ENCODE peak calls at places on chromosome 22, in four cellular contexts. One of them, this sample, is unnamed.

GRCh38 chr22:22110548-22111266 is 128.1 kb upstream of the TOP3B start:
- DNase-seq in GM23338: peak
- DNase-seq in GM23248: peak
- DNase-seq in HCT116: peak
- DNase-seq in this sample: peak

GRCh38 chr22:47192106-47192650 is 429.7 kb downstream of the TBC1D22A start:
- DNase-seq in GM23338: no peak
- DNase-seq in GM23248: no peak
- DNase-seq in HCT116: no peak
- DNase-seq in this sample: no peak

GRCh38 chr22:22616636-22617035 is 27.8 kb upstream of the GGTLC2 start:
- DNase-seq in GM23338: no peak
- DNase-seq in GM23248: no peak
- DNase-seq in HCT116: no peak
- DNase-seq in this sample: peak

GRCh38 chr22:47114813-47115517 is 352.5 kb downstream of the TBC1D22A start:
- DNase-seq in GM23338: no peak
- DNase-seq in GM23248: no peak
- DNase-seq in HCT116: no peak
- DNase-seq in this sample: no peak

GRCh38 chr22:44907765-44908737 is 101.8 kb downstream of the PHF21B start:
- DNase-seq in GM23338: no peak
- DNase-seq in GM23248: no peak
- DNase-seq in HCT116: no peak
- DNase-seq in this sample: no peak

GRCh38 chr22:49765951-49766350 is 61.7 kb downstream of the BRD1 start:
- DNase-seq in GM23338: no peak
- DNase-seq in GM23248: no peak
- DNase-seq in HCT116: no peak
- DNase-seq in this sample: no peak

GRCh38 chr22:29346659-29347058 is 31.2 kb upstream of the RASL10A start:
- DNase-seq in GM23338: no peak
- DNase-seq in GM23248: no peak
- DNase-seq in HCT116: no peak
- DNase-seq in this sample: no peak

GRCh38 chr22:50016308-50016987 is 3.9 kb upstream of the IL17REL start:
- DNase-seq in GM23338: no peak
- DNase-seq in GM23248: no peak
- DNase-seq in HCT116: no peak
- DNase-seq in this sample: no peak

GRCh38 chr22:50173221-50173982 is 2.9 kb downstream of the PANX2 start:
- DNase-seq in GM23338: no peak
- DNase-seq in GM23248: no peak
- DNase-seq in HCT116: no peak
- DNase-seq in this sample: no peak

GRCh38 chr22:30183861-30184278 is 62.7 kb downstream of the LIF start:
- DNase-seq in GM23338: no peak
- DNase-seq in GM23248: no peak
- DNase-seq in HCT116: no peak
- DNase-seq in this sample: no peak

GRCh38 chr22:44153705-44154104 is 27.0 kb upstream of the PARVG start:
- DNase-seq in GM23338: no peak
- DNase-seq in GM23248: no peak
- DNase-seq in HCT116: no peak
- DNase-seq in this sample: no peak

GRCh38 chr22:23969071-23969470 is 2.4 kb downstream of the DDTL start:
- DNase-seq in GM23338: no peak
- DNase-seq in GM23248: no peak
- DNase-seq in HCT116: no peak
- DNase-seq in this sample: no peak

GRCh38 chr22:43427296-43428004 is 15.6 kb downstream of the MPPED1 start:
- DNase-seq in GM23338: peak
- DNase-seq in GM23248: no peak
- DNase-seq in HCT116: no peak
- DNase-seq in this sample: no peak

GRCh38 chr22:20206709-20207215 is 55.9 kb upstream of the CCDC188 start:
- DNase-seq in GM23338: no peak
- DNase-seq in GM23248: peak
- DNase-seq in HCT116: no peak
- DNase-seq in this sample: peak

GRCh38 chr22:50700387-50701075 is 27.9 kb downstream of the SHANK3 start:
- DNase-seq in GM23338: no peak
- DNase-seq in GM23248: no peak
- DNase-seq in HCT116: no peak
- DNase-seq in this sample: peak

GRCh38 chr22:44335903-44336803 is 23.4 kb upstream of the SHISAL1 start:
- DNase-seq in GM23338: peak
- DNase-seq in GM23248: no peak
- DNase-seq in HCT116: no peak
- DNase-seq in this sample: no peak

GRCh38 chr22:19597399-19597735 is 73.2 kb upstream of the CLDN5 start:
- DNase-seq in GM23338: no peak
- DNase-seq in GM23248: no peak
- DNase-seq in HCT116: no peak
- DNase-seq in this sample: no peak

GRCh38 chr22:18095101-18095805 is 15.4 kb upstream of the TUBA8 start:
- DNase-seq in GM23338: no peak
- DNase-seq in GM23248: no peak
- DNase-seq in HCT116: no peak
- DNase-seq in this sample: no peak

GRCh38 chr22:45268958-45269844 is 15.5 kb upstream of the UPK3A start:
- DNase-seq in GM23338: peak
- DNase-seq in GM23248: peak
- DNase-seq in HCT116: no peak
- DNase-seq in this sample: peak

GRCh38 chr22:44523981-44524759 is 26.1 kb upstream of the RTL6 start:
- DNase-seq in GM23338: no peak
- DNase-seq in GM23248: peak
- DNase-seq in HCT116: no peak
- DNase-seq in this sample: peak

GRCh38 chr22:17264321-17265052 is 45.3 kb upstream of the ADA2 start:
- DNase-seq in GM23338: peak
- DNase-seq in GM23248: peak
- DNase-seq in HCT116: no peak
- DNase-seq in this sample: peak

GRCh38 chr22:24338701-24339451 is 68.2 kb downstream of the SPECC1L start:
- DNase-seq in GM23338: peak
- DNase-seq in GM23248: peak
- DNase-seq in HCT116: no peak
- DNase-seq in this sample: peak

GRCh38 chr22:46734830-46735453 is 3.1 kb downstream of the CERK start:
- DNase-seq in GM23338: no peak
- DNase-seq in GM23248: no peak
- DNase-seq in HCT116: no peak
- DNase-seq in this sample: peak

GRCh38 chr22:17952273-17952801 is 72.0 kb downstream of the MICAL3 start:
- DNase-seq in GM23338: no peak
- DNase-seq in GM23248: no peak
- DNase-seq in HCT116: no peak
- DNase-seq in this sample: no peak

GRCh38 chr22:43126506-43127165 is 16.1 kb downstream of the BIK start:
- DNase-seq in GM23338: no peak
- DNase-seq in GM23248: peak
- DNase-seq in HCT116: peak
- DNase-seq in this sample: peak

GRCh38 chr22:19843107-19843856 is 11.4 kb downstream of the GNB1L start:
- DNase-seq in GM23338: no peak
- DNase-seq in GM23248: no peak
- DNase-seq in HCT116: no peak
- DNase-seq in this sample: peak

GRCh38 chr22:43239102-43239875 is 52.4 kb upstream of the TTLL12 start:
- DNase-seq in GM23338: no peak
- DNase-seq in GM23248: no peak
- DNase-seq in HCT116: no peak
- DNase-seq in this sample: no peak

GRCh38 chr22:30245985-30246901 is at the start of gene LIF:
- DNase-seq in GM23338: peak
- DNase-seq in GM23248: peak
- DNase-seq in HCT116: no peak
- DNase-seq in this sample: peak

GRCh38 chr22:33470456-33470855 is 412.3 kb upstream of the SYN3 start:
- DNase-seq in GM23338: no peak
- DNase-seq in GM23248: no peak
- DNase-seq in HCT116: no peak
- DNase-seq in this sample: no peak

GRCh38 chr22:29071261-29072045 is 1.4 kb upstream of the KREMEN1 start:
- DNase-seq in GM23338: peak
- DNase-seq in GM23248: peak
- DNase-seq in HCT116: no peak
- DNase-seq in this sample: peak

GRCh38 chr22:46007003-46007847 is 30.3 kb upstream of the WNT7B start:
- DNase-seq in GM23338: no peak
- DNase-seq in GM23248: peak
- DNase-seq in HCT116: peak
- DNase-seq in this sample: no peak

GRCh38 chr22:48919187-48919590 is 908.5 kb downstream of the BRD1 start:
- DNase-seq in GM23338: no peak
- DNase-seq in GM23248: no peak
- DNase-seq in HCT116: no peak
- DNase-seq in this sample: no peak

GRCh38 chr22:50531546-50532352 is 1.9 kb upstream of the TYMP start:
- DNase-seq in GM23338: peak
- DNase-seq in GM23248: peak
- DNase-seq in HCT116: no peak
- DNase-seq in this sample: peak

GRCh38 chr22:25745341-25746011 is 3.5 kb downstream of the MYO18B start:
- DNase-seq in GM23338: no peak
- DNase-seq in GM23248: peak
- DNase-seq in HCT116: no peak
- DNase-seq in this sample: no peak

GRCh38 chr22:41910050-41910598 is 4.8 kb downstream of the SHISA8 start:
- DNase-seq in GM23338: peak
- DNase-seq in GM23248: peak
- DNase-seq in HCT116: no peak
- DNase-seq in this sample: no peak

GRCh38 chr22:41909290-41910049 is 5.4 kb downstream of the SHISA8 start:
- DNase-seq in GM23338: peak
- DNase-seq in GM23248: no peak
- DNase-seq in HCT116: no peak
- DNase-seq in this sample: no peak

GRCh38 chr22:41911292-41911611 is 3.6 kb downstream of the SHISA8 start:
- DNase-seq in GM23338: no peak
- DNase-seq in GM23248: no peak
- DNase-seq in HCT116: no peak
- DNase-seq in this sample: no peak

GRCh38 chr22:41912338-41913039 is 2.4 kb downstream of the SHISA8 start:
- DNase-seq in GM23338: no peak
- DNase-seq in GM23248: no peak
- DNase-seq in HCT116: no peak
- DNase-seq in this sample: no peak

GRCh38 chr22:41910599-41911291 is 4.1 kb downstream of the SHISA8 start:
- DNase-seq in GM23338: peak
- DNase-seq in GM23248: peak
- DNase-seq in HCT116: no peak
- DNase-seq in this sample: peak
- TF ChIP-seq EZH2 in GM23338: peak
- TF ChIP-seq EZH2 in GM23248: no peak
- TF ChIP-seq EZH2 in HCT116: no peak
- TF ChIP-seq EZH2 in this sample: peak

DNA sequence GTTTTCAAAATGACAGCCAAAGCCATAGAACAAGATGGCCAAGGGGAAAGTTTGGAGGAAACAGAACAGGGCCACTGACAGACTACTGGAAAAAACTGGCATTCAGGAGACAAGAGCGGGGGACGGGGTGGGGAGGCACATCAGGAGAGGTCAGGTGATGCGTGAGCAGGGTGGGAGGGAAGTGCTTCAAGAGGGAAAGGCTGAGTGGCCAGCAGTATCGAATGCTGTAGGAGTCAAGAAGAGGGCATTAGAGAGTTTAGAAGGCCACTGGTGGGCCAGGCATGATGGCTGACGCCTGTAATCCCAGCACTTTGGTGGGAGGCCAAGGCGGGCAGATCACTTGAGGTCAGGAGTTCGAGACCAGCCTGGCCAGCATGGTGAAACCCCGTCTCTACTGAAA is 8.2 kb downstream of the GTPBP1 start:
- DNase-seq in GM23338: peak
- DNase-seq in GM23248: no peak
- DNase-seq in HCT116: no peak
- DNase-seq in this sample: no peak
- TF ChIP-seq EZH2phosphoT487 in GM23338: no peak
- TF ChIP-seq EZH2phosphoT487 in GM23248: no peak
- TF ChIP-seq EZH2phosphoT487 in HCT116: no peak
- TF ChIP-seq EZH2phosphoT487 in this sample: no peak

DNA sequence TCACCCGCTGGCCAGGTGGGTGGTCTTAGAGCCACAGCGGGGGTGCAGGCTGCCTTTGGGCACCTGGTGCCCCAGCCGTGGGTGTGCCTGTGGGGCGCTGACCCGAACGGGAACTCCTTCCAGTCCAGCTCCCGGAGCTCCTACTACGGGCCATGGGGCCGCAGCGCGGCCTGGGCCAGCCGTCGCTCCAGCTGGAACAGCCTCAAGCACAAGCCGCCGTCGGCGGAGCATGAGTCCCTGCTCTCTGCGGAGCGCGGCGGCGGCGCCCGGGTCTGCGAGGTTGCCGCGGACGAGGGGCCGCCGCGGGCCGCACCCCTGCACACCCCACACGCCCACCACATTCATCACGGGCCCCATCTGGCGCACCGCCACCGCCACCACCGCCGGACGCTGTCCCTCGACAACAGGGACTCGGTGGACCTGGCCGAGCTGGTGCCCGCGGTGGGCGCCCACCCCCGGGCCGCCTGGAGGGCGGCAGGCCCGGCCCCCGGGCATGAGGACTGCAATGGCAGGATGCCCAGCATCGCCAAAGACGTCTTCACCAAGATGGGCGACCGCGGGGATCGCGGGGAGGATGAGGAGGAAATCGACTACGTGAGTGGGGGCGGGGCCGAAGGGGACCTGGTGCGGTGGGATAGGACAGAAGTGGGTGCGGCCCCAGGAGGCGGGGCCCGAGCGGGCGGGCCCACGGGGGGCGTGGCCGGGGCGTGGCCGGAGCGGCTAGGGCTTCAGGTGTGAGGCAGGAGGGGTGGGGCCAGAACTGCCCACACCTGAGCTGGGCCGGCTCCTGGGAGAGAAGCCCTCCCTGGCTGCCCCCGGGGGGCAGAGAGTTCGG is 91.5 kb downstream of the CACNA1I start:
- DNase-seq in GM23338: peak
- DNase-seq in GM23248: no peak
- DNase-seq in HCT116: no peak
- DNase-seq in this sample: peak
- TF ChIP-seq EZH2 in GM23338: no peak
- TF ChIP-seq EZH2 in GM23248: no peak
- TF ChIP-seq EZH2 in HCT116: no peak
- TF ChIP-seq EZH2 in this sample: peak

GRCh38 chr22:35648066-35649025 is at the start of gene APOL6:
- DNase-seq in GM23338: peak
- DNase-seq in GM23248: peak
- DNase-seq in HCT116: no peak
- DNase-seq in this sample: peak
- TF ChIP-seq EZH2phosphoT487 in GM23338: no peak
- TF ChIP-seq EZH2phosphoT487 in GM23248: no peak
- TF ChIP-seq EZH2phosphoT487 in HCT116: no peak
- TF ChIP-seq EZH2phosphoT487 in this sample: no peak

GRCh38 chr22:37187891-37188761 is at the start of gene C1QTNF6:
- DNase-seq in GM23338: peak
- DNase-seq in GM23248: peak
- DNase-seq in HCT116: no peak
- DNase-seq in this sample: peak
- TF ChIP-seq EZH2 in GM23338: no peak
- TF ChIP-seq EZH2 in GM23248: no peak
- TF ChIP-seq EZH2 in HCT116: no peak
- TF ChIP-seq EZH2 in this sample: no peak